ENCODE peak calls at places on chromosomes 16 and 17, in eight cellular contexts. Y, C, U, B, O, N, Q and J are unnamed samples.

GRCh38 chr16:1539720-1540555 is 6.5 kb downstream of the TMEM204 start:
- DNase-seq in C (no peak), O (no peak), B (peak), Q (no peak), N (no peak), Y (no peak), U (no peak), J (no peak)

GRCh38 chr17:82338858-82339633 is 5.5 kb upstream of the SECTM1 start:
- DNase-seq in O (no peak), C (no peak), Y (peak), Q (peak), N (peak), B (no peak), U (no peak), J (no peak)

GRCh38 chr17:57243171-57243622 is 13.1 kb upstream of the MSI2 start:
- DNase-seq in N (peak), O (peak), Y (peak), U (peak), B (peak), Q (peak), C (peak), J (peak)

GRCh38 chr16:89046491-89046890 is 47.2 kb upstream of the ACSF3 start:
- DNase-seq in B (no peak), U (no peak), Y (no peak), O (no peak), Q (no peak), C (no peak), N (no peak), J (no peak)

GRCh38 chr17:41785876-41786226 is 660 bp downstream of the JUP start:
- DNase-seq in Y (peak), B (no peak), N (peak), O (no peak), C (no peak), Q (peak), U (no peak), J (no peak)

GRCh38 chr17:42067371-42068180 is 17.2 kb upstream of the C17orf113 start:
- DNase-seq in B (peak), N (peak), Y (peak), Q (peak), C (peak), U (peak), O (peak), J (peak)

GRCh38 chr17:45333702-45334092 is 16.9 kb upstream of the MAP3K14 start:
- DNase-seq in Q (no peak), Y (no peak), O (no peak), C (no peak), B (no peak), N (no peak), U (no peak), J (no peak)

GRCh38 chr16:90077757-90078593 is 844 bp upstream of the PRDM7 start:
- DNase-seq in B (peak), N (peak), C (no peak), Q (peak), Y (peak), U (no peak), O (peak), J (peak)

GRCh38 chr16:19607610-19608280 is 52.2 kb downstream of the VPS35L start:
- DNase-seq in U (no peak), O (no peak), B (no peak), Y (no peak), C (no peak), Q (no peak), N (no peak), J (no peak)

GRCh38 chr17:27458524-27458908 is 2.3 kb downstream of the KSR1 start:
- DNase-seq in N (peak), Q (no peak), C (no peak), Y (peak), U (no peak), O (no peak), B (no peak), J (no peak)

GRCh38 chr16:9357829-9358228 is 266.4 kb downstream of the HAPSTR1 start:
- DNase-seq in U (no peak), N (no peak), Y (no peak), Q (no peak), C (no peak), B (no peak), O (no peak), J (no peak)

GRCh38 chr17:2054740-2055493 is at the start of gene HIC1:
- DNase-seq in O (peak), B (peak), Q (peak), Y (peak), N (peak), U (peak), C (peak), J (peak)